ENCODE peak calls at places on chromosomes 12 and 14, in four cellular contexts. One of them, this sample, is unnamed. For H3K4me1 and H3K36me3, the result is how much of the 10 kb centered on the place peaks cover.

GRCh38 chr14:22185191-22185590 is 403.8 kb downstream of the DAD1 start:
- DNase-seq in tibial artery: no peak
- DNase-seq in HCT116: no peak
- DNase-seq in tibial nerve: no peak
- DNase-seq in this sample: no peak

GRCh38 chr12:71045781-71046180 is 112.0 kb downstream of the TSPAN8 start:
- DNase-seq in tibial nerve: no peak
- DNase-seq in HCT116: no peak
- DNase-seq in tibial artery: no peak
- DNase-seq in this sample: peak

GRCh38 chr14:95774265-95775160 is 60.6 kb upstream of the TCL1A start:
- DNase-seq in tibial nerve: peak
- DNase-seq in tibial artery: peak
- DNase-seq in HCT116: peak
- DNase-seq in this sample: peak

GRCh38 chr14:68306265-68306933 is 486.5 kb downstream of the ZFP36L1 start:
- DNase-seq in tibial artery: no peak
- DNase-seq in HCT116: no peak
- DNase-seq in tibial nerve: no peak
- DNase-seq in this sample: no peak

GRCh38 chr12:112796067-112796466 is 4.5 kb downstream of the RPH3A start:
- DNase-seq in tibial artery: no peak
- DNase-seq in tibial nerve: no peak
- DNase-seq in HCT116: no peak
- DNase-seq in this sample: no peak

GRCh38 chr12:12582193-12582881 is 19.7 kb upstream of the DUSP16 start:
- DNase-seq in tibial nerve: no peak
- DNase-seq in HCT116: no peak
- DNase-seq in tibial artery: no peak
- DNase-seq in this sample: no peak

GRCh38 chr14:54839681-54840080 is 62.9 kb downstream of the GCH1 start:
- DNase-seq in tibial artery: peak
- DNase-seq in tibial nerve: peak
- DNase-seq in HCT116: no peak
- DNase-seq in this sample: peak

GRCh38 chr12:130872179-130873096 is 572 bp downstream of the RAN start:
- DNase-seq in tibial artery: no peak
- DNase-seq in HCT116: no peak
- DNase-seq in tibial nerve: no peak
- DNase-seq in this sample: peak

GRCh38 chr12:3944620-3945019 is 71.4 kb upstream of the PARP11 start:
- DNase-seq in tibial artery: no peak
- DNase-seq in HCT116: no peak
- DNase-seq in tibial nerve: no peak
- DNase-seq in this sample: no peak

GRCh38 chr12:48690990-48691389 is 9.0 kb upstream of the KANSL2 start:
- DNase-seq in HCT116: no peak
- DNase-seq in tibial nerve: no peak
- DNase-seq in tibial artery: no peak
- DNase-seq in this sample: no peak

GRCh38 chr14:93005135-93005813 is 82.3 kb downstream of the CHGA start:
- DNase-seq in HCT116: no peak
- DNase-seq in tibial artery: no peak
- DNase-seq in tibial nerve: no peak
- DNase-seq in this sample: peak

GRCh38 chr14:89504084-89504483 is 87.1 kb upstream of the FOXN3 start:
- DNase-seq in tibial artery: no peak
- DNase-seq in HCT116: no peak
- DNase-seq in tibial nerve: no peak
- DNase-seq in this sample: no peak

GRCh38 chr14:58752782-58753181 is 115.0 kb downstream of the DACT1 start:
- DNase-seq in tibial nerve: peak
- DNase-seq in HCT116: no peak
- DNase-seq in tibial artery: peak
- DNase-seq in this sample: no peak

GRCh38 chr14:83849999-83850611 is 1679.8 kb upstream of the FLRT2 start:
- DNase-seq in tibial nerve: no peak
- DNase-seq in tibial artery: no peak
- DNase-seq in HCT116: no peak
- DNase-seq in this sample: no peak

GRCh38 chr14:77459072-77459723 is 1.3 kb downstream of the AHSA1 start:
- DNase-seq in tibial nerve: peak
- DNase-seq in tibial artery: peak
- DNase-seq in HCT116: peak
- DNase-seq in this sample: peak

GRCh38 chr12:124326104-124326503 is 31.2 kb downstream of the RFLNA start:
- DNase-seq in HCT116: no peak
- DNase-seq in tibial artery: no peak
- DNase-seq in tibial nerve: no peak
- DNase-seq in this sample: no peak

GRCh38 chr14:21436567-21437062 is 19.3 kb downstream of the CHD8 start:
- DNase-seq in tibial nerve: no peak
- DNase-seq in tibial artery: no peak
- DNase-seq in HCT116: no peak
- DNase-seq in this sample: peak

GRCh38 chr12:99157946-99158345 is 489.6 kb upstream of the GARIN6 start:
- DNase-seq in tibial artery: no peak
- DNase-seq in tibial nerve: no peak
- DNase-seq in HCT116: no peak
- DNase-seq in this sample: no peak

GRCh38 chr12:52215587-52216031 is 17.4 kb upstream of the KRT7 start:
- DNase-seq in HCT116: peak
- DNase-seq in tibial nerve: no peak
- DNase-seq in tibial artery: peak
- DNase-seq in this sample: peak

GRCh38 chr12:51270067-51270846 is at the start of gene SMAGP:
- DNase-seq in HCT116: no peak
- DNase-seq in tibial artery: peak
- DNase-seq in tibial nerve: no peak
- DNase-seq in this sample: peak

GRCh38 chr14:22667881-22668280 is 23.7 kb upstream of the OR6J1 start:
- DNase-seq in HCT116: no peak
- DNase-seq in tibial nerve: no peak
- DNase-seq in tibial artery: peak
- DNase-seq in this sample: no peak

GRCh38 chr14:96663491-96664067 is 133.6 kb upstream of the VRK1 start:
- DNase-seq in tibial artery: no peak
- DNase-seq in HCT116: no peak
- DNase-seq in tibial nerve: no peak
- DNase-seq in this sample: peak

GRCh38 chr12:95205685-95206084 is 11.6 kb downstream of the FGD6 start:
- DNase-seq in tibial artery: no peak
- DNase-seq in HCT116: no peak
- DNase-seq in tibial nerve: no peak
- DNase-seq in this sample: peak

GRCh38 chr14:94115068-94115591 is 4.6 kb downstream of the IFI27 start:
- DNase-seq in tibial artery: peak
- DNase-seq in tibial nerve: no peak
- DNase-seq in HCT116: no peak
- DNase-seq in this sample: peak

GRCh38 chr12:113154351-113154973 is 4.9 kb downstream of the CFAP73 start:
- DNase-seq in tibial nerve: no peak
- DNase-seq in tibial artery: no peak
- DNase-seq in HCT116: no peak
- DNase-seq in this sample: peak

GRCh38 chr12:77979597-77980250 is 149.0 kb downstream of the NAV3 start:
- DNase-seq in tibial artery: no peak
- DNase-seq in tibial nerve: no peak
- DNase-seq in HCT116: no peak
- DNase-seq in this sample: no peak

GRCh38 chr14:69685217-69685616 is 73.8 kb downstream of the SUSD6 start:
- DNase-seq in HCT116: no peak
- DNase-seq in tibial nerve: no peak
- DNase-seq in tibial artery: no peak
- DNase-seq in this sample: no peak

GRCh38 chr12:106246891-106247730 is 709 bp downstream of the CKAP4 start:
- DNase-seq in tibial nerve: peak
- DNase-seq in tibial artery: peak
- DNase-seq in HCT116: no peak
- DNase-seq in this sample: peak

GRCh38 chr12:12715459-12716150 is 1.6 kb upstream of the CDKN1B start:
- DNase-seq in tibial nerve: no peak
- DNase-seq in tibial artery: no peak
- DNase-seq in HCT116: no peak
- DNase-seq in this sample: no peak

GRCh38 chr14:30957813-30958370 is 67.6 kb upstream of the AP4S1 start:
- DNase-seq in HCT116: no peak
- DNase-seq in tibial nerve: no peak
- DNase-seq in tibial artery: no peak
- DNase-seq in this sample: no peak

GRCh38 chr12:113802000-113802749 is 163.9 kb downstream of the RBM19 start:
- DNase-seq in tibial nerve: no peak
- DNase-seq in HCT116: no peak
- DNase-seq in tibial artery: no peak
- DNase-seq in this sample: peak

DNA sequence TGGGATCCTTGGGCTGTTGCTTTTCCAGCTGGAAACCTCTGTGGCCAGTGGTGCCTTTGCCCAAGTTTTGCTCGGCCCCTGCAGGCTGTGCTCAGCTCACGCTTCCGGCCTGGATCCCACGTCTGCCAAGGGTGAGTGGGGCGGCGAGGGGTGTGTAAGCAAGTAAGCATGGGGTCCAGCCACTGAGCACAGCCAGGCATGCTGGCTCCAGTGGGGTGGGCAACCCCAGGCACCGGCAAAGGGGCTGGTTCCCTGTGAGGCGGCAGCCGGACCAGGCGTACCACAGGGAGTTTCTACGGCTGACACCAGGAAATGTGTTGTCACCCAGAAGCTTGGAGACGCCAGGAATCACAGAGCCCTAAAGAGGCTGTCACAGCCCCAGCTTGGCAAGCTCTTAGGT is 393.4 kb upstream of the CCDC196 start:
- DNase-seq in tibial artery: no peak
- DNase-seq in tibial nerve: no peak
- DNase-seq in HCT116: no peak
- DNase-seq in this sample: no peak
- H3K4me1 ChIP-seq in tibial artery: under half
- H3K4me1 ChIP-seq in tibial nerve: under half
- H3K4me1 ChIP-seq in HCT116: under half
- H3K4me1 ChIP-seq in this sample: under half

DNA sequence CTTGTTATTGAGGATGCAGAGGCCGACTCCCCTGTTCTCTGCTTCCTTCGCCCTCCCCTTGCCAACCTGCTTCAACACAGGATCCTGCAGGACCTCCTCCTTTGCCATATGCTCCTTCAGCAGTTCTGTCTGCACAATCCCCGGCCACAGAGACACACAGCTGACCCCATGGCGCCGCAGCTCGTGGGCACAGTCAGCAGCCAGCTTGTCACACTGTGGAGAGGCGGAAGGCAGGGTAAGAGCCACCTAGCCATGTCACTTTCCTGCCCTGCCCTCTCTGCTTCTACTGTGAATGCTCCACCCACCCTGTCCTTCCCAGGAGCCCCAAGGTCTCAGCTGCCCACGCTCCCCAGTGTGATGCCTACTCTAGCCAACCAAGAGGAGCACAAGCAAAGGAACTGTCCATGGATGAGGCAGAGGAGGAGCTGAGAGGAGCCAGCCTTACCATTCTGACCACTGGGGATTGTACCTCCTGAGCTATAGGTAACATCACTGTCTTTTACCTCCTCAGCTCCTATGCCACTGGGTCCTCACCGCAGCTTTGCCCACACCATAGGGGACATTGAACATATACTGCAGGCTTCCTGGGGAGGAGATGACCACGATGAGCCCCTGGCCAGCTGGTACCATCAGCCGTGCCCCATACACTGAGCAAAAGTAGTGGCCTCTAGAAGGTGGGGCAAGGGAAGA is 7.3 kb downstream of the DHRS1 start:
- DNase-seq in HCT116: no peak
- DNase-seq in tibial artery: no peak
- DNase-seq in tibial nerve: no peak
- DNase-seq in this sample: no peak
- H3K36me3 ChIP-seq in HCT116: under half
- H3K36me3 ChIP-seq in tibial artery: under half
- H3K36me3 ChIP-seq in tibial nerve: under half
- H3K36me3 ChIP-seq in this sample: under half

GRCh38 chr12:25348290-25348689 is 97.6 kb upstream of the KRAS start:
- DNase-seq in tibial artery: no peak
- DNase-seq in tibial nerve: no peak
- DNase-seq in HCT116: no peak
- DNase-seq in this sample: no peak

GRCh38 chr12:25352078-25352918 is 101.6 kb upstream of the KRAS start:
- DNase-seq in tibial artery: no peak
- DNase-seq in tibial nerve: no peak
- DNase-seq in HCT116: no peak
- DNase-seq in this sample: no peak

GRCh38 chr12:25347716-25348261 is 97.1 kb upstream of the KRAS start:
- DNase-seq in tibial nerve: no peak
- DNase-seq in tibial artery: no peak
- DNase-seq in HCT116: no peak
- DNase-seq in this sample: no peak
- H3K4me3 ChIP-seq in tibial nerve: no peak
- H3K4me3 ChIP-seq in tibial artery: no peak
- H3K4me3 ChIP-seq in HCT116: no peak
- H3K4me3 ChIP-seq in this sample: no peak

GRCh38 chr14:102565331-102565887 is 27.0 kb upstream of the RCOR1 start:
- DNase-seq in tibial artery: no peak
- DNase-seq in HCT116: no peak
- DNase-seq in tibial nerve: no peak
- DNase-seq in this sample: no peak
- H3K4me1 ChIP-seq in tibial artery: under half
- H3K4me1 ChIP-seq in HCT116: under half
- H3K4me1 ChIP-seq in tibial nerve: under half
- H3K4me1 ChIP-seq in this sample: under half

DNA sequence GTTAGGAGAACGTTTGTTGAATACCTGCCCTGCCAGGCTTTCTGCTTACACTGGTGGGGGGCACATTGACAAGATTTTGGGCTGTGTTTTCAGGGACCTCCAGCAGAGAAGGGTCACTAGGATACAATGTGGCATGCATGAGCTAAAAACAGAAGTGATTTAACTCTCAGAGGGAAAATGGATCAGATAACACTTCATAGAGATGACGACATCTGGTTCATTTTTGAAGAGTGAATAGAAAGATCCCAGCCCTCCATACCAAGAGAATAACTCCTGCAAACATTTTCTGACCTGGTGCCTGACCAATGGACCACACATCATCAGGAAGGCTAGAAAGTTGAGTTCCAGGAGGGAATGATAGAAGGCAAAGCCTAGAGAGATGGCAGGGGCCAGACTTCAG is 33.7 kb downstream of the CKB start:
- DNase-seq in HCT116: no peak
- DNase-seq in tibial artery: no peak
- DNase-seq in tibial nerve: no peak
- DNase-seq in this sample: peak
- H3K36me3 ChIP-seq in HCT116: under half
- H3K36me3 ChIP-seq in tibial artery: under half
- H3K36me3 ChIP-seq in tibial nerve: under half
- H3K36me3 ChIP-seq in this sample: half or more

GRCh38 chr12:53472183-53472582 is 20.3 kb downstream of the PCBP2 start:
- DNase-seq in HCT116: no peak
- DNase-seq in tibial nerve: no peak
- DNase-seq in tibial artery: no peak
- DNase-seq in this sample: no peak
- H3K4me3 ChIP-seq in HCT116: no peak
- H3K4me3 ChIP-seq in tibial nerve: no peak
- H3K4me3 ChIP-seq in tibial artery: no peak
- H3K4me3 ChIP-seq in this sample: no peak

This sample was measured in osteoblast.